ENCODE peak calls at places on chromosomes 16 and 17, in four cellular contexts. A is SJCRH30; Z is CD4-positive, CD25-positive, alpha-beta regulatory T cell; R is right cardiac atrium. W is an unnamed sample. For H3K27me3, the result is how much of the 10 kb centered on the place peaks cover.

GRCh38 chr16:12617401-12617819 is 186.3 kb downstream of the CPPED1 start:
- DNase-seq in A (no peak), Z (no peak), R (no peak), W (no peak)

GRCh38 chr16:24689128-24689527 is 40.3 kb upstream of the TNRC6A start:
- DNase-seq in A (no peak), Z (no peak), R (peak), W (peak)

GRCh38 chr17:16909887-16910286 is 62.0 kb downstream of the TNFRSF13B start:
- DNase-seq in A (no peak), Z (no peak), R (no peak), W (peak)

GRCh38 chr17:29248845-29249244 is 2.2 kb downstream of the CRYBA1 start:
- DNase-seq in A (no peak), Z (no peak), R (no peak), W (no peak)

GRCh38 chr17:67602974-67603373 is 114.8 kb upstream of the NOL11 start:
- DNase-seq in A (peak), Z (peak), R (no peak), W (peak)

GRCh38 chr17:35144840-35145239 is 2.7 kb upstream of the NLE1 start:
- DNase-seq in A (no peak), Z (no peak), R (no peak), W (no peak)

GRCh38 chr17:18066866-18067265 is 20.9 kb upstream of the DRG2 start:
- DNase-seq in A (no peak), Z (no peak), R (no peak), W (no peak)

GRCh38 chr17:57107498-57108101 is 22.6 kb downstream of the AKAP1 start:
- DNase-seq in A (no peak), Z (no peak), R (no peak), W (no peak)

GRCh38 chr17:36611345-36612072 is 10.1 kb downstream of the MRM1 start:
- DNase-seq in A (no peak), Z (no peak), R (no peak), W (no peak)

GRCh38 chr16:2954647-2955381 is 9.3 kb upstream of the KREMEN2 start:
- DNase-seq in A (no peak), Z (no peak), R (no peak), W (no peak)

GRCh38 chr16:2955779-2956565 is 8.1 kb upstream of the KREMEN2 start:
- DNase-seq in A (no peak), Z (no peak), R (no peak), W (no peak)

GRCh38 chr16:2954228-2954627 is 9.8 kb upstream of the KREMEN2 start:
- DNase-seq in A (no peak), Z (no peak), R (no peak), W (no peak)

GRCh38 chr16:2956566-2956956 is 7.5 kb upstream of the KREMEN2 start:
- DNase-seq in A (no peak), Z (no peak), R (no peak), W (no peak)

DNA sequence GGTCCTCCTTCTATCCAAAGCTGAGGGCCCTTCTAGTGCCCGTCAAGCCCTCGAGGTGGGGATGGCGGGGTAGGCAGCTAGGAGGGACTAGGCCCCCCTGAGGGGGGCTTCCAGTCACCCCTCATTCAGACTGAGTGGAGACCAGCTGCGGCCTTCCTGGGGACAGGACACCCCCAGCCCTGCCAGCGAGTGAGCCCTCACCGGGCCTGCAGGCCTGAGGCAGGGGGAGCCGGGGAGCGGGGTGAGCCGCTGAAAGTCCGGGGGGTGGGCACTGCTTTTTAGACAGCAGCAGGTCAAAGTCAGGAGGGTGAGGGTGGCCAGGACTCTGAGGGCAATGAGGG is 8.7 kb upstream of the KREMEN2 start:
- DNase-seq in A (no peak), Z (no peak), R (no peak), W (no peak)
- H3K27me3 ChIP-seq in A (under half), Z (under half), R (under half), W (under half)

GRCh38 chr17:3475812-3476686 is at the start of gene ASPA:
- DNase-seq in A (no peak), Z (no peak), R (no peak), W (no peak)
- H3K4me3 ChIP-seq in A (no peak), Z (no peak), R (peak), W (peak)

GRCh38 chr16:88684569-88685155 is 1.6 kb downstream of the SNAI3 start:
- DNase-seq in A (no peak), Z (no peak), R (no peak), W (no peak)
- H3K27me3 ChIP-seq in A (under half), Z (under half), R (under half), W (under half)

GRCh38 chr17:64384253-64385186 is 6.1 kb downstream of the PECAM1 start:
- DNase-seq in A (no peak), Z (no peak), R (no peak), W (no peak)

GRCh38 chr17:64387545-64388171 is 3.0 kb downstream of the PECAM1 start:
- DNase-seq in A (no peak), Z (no peak), R (peak), W (no peak)

GRCh38 chr17:64387145-64387473 is 3.6 kb downstream of the PECAM1 start:
- DNase-seq in A (no peak), Z (no peak), R (no peak), W (no peak)

GRCh38 chr17:64385187-64386083 is 5.2 kb downstream of the PECAM1 start:
- DNase-seq in A (peak), Z (no peak), R (peak), W (peak)

DNA sequence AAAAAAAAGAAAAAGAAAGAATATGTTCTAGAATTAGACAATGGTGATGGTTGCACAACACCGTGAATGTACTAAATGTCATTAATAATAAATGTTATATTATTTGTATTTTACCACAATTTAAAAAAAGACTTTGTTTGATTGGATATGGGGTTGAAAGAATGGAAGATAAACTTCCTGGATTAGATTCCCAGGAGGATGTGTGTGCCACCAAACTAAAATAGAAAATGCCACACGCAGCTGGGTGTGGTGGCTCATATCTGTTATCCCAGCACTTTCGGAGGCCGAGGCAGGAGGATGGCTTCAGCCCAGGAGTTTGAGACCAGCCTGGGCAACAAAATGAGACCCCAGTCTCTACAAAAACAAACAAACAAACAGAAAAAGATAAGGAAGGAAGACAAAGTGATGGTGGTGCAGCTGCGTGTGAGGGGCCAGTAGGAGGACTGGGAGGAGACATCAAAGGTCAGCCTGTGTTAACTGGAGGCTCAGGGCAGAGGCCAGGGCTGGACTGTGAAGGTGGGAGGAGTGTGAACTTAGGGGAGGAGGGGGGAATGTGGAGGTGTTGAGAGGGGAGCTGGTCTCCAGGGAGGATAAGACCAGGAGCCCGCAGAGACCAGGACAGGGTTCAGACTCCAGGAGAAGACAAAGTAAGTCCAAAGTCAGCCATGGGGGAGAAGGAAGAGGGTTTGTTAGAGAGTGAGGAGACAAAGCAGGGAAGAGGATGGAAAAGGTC is 4.1 kb downstream of the PECAM1 start:
- DNase-seq in A (no peak), Z (no peak), R (no peak), W (no peak)
- H3K4me3 ChIP-seq in A (no peak), Z (no peak), R (peak), W (no peak)

GRCh38 chr17:14303343-14304221 is 2.7 kb downstream of the HS3ST3B1 start:
- DNase-seq in A (peak), Z (peak), R (no peak), W (no peak)
- H3K27me3 ChIP-seq in A (under half), Z (under half), R (under half), W (half or more)

DNA sequence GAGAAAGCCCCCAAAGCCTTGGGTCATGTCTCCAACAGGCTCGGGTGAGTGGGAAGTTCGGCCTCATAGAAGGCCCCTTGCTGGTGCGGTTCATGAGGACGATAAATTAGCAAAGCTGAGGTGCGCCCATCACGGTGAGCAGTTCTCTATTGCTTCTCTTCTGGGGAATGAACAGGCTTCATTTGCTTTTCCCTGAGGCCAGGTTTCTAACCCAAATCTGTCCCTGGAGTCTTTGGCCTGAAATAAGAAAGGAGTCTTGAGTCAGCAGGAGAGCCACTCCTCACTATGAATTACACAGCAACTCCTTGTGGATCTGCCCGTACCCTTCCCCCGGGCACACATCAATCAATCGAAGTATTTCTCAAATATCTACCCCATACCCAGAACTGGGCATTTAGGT is 94.6 kb downstream of the YPEL2 start:
- DNase-seq in A (no peak), Z (no peak), R (no peak), W (no peak)
- H3K4me3 ChIP-seq in A (no peak), Z (no peak), R (no peak), W (no peak)

GRCh38 chr17:81386646-81387234 is 8.5 kb upstream of the BAHCC1 start:
- DNase-seq in A (peak), Z (no peak), R (peak), W (no peak)
- H3K27me3 ChIP-seq in A (under half), Z (under half), R (under half), W (under half)

GRCh38 chr16:66587881-66588600 is 8.8 kb downstream of the CMTM2 start:
- DNase-seq in A (no peak), Z (no peak), R (no peak), W (no peak)

GRCh38 chr16:66588981-66589713 is 9.9 kb downstream of the CMTM2 start:
- DNase-seq in A (peak), Z (peak), R (no peak), W (peak)

GRCh38 chr16:66591018-66591417 is 11.8 kb downstream of the CMTM2 start:
- DNase-seq in A (no peak), Z (no peak), R (no peak), W (no peak)

GRCh38 chr16:66592241-66592640 is 12.3 kb upstream of the CMTM3 start:
- DNase-seq in A (no peak), Z (no peak), R (no peak), W (no peak)

DNA sequence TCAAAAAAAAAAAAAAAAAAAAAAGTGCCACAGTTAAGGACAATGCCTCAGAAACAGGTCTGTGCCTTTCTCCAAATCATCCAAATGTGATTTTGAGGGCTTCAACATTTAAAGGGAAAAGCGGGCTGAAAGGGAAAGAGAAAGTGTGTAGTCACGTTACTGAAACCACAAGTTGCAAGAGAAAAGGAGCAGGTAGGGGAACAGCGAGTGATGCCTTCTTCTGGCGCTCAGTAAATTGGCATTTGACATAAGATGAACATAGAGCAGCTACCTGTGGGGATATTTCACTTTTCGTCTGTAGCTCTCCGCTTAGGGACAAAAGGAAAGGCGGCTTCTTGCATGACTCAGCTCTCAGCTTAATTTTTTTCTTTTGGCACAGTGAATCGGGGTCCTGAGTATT is 11.1 kb downstream of the CMTM2 start:
- DNase-seq in A (no peak), Z (peak), R (no peak), W (no peak)
- H3K4me3 ChIP-seq in A (no peak), Z (peak), R (no peak), W (no peak)

W was measured in A673.